ENCODE peak calls at places on chromosome 12, in nine cellular contexts. G is HFF-Myc, E is left ventricle myocardium inferior, S is GM12865, B is AG04450, Z is cardiac muscle cell, V is HCT116, J is tibial nerve, R is thoracic aorta. F is an unnamed sample.

GRCh38 chr12:50081096-50081808 is 3.9 kb upstream of the SMARCD1 start:
- DNase-seq in G (no peak), E (no peak), S (no peak), B (no peak), Z (no peak), V (no peak), J (no peak), R (no peak), F (no peak)

GRCh38 chr12:100953217-100953616 is 158.6 kb downstream of the ANO4 start:
- DNase-seq in G (no peak), E (no peak), S (no peak), B (no peak), Z (no peak), V (no peak), J (no peak), R (no peak), F (peak)

GRCh38 chr12:57087689-57088441 is 1.0 kb upstream of the NAB2 start:
- DNase-seq in G (peak), E (peak), S (peak), B (peak), Z (peak), V (peak), J (peak), R (peak), F (peak)

GRCh38 chr12:85076688-85077430 is 40.7 kb downstream of the LRRIQ1 start:
- DNase-seq in G (peak), E (no peak), S (peak), B (peak), Z (peak), V (peak), J (no peak), R (no peak), F (peak)

GRCh38 chr12:5633102-5633501 is 201.2 kb downstream of the NTF3 start:
- DNase-seq in G (no peak), E (no peak), S (no peak), B (no peak), Z (no peak), V (no peak), J (no peak), R (no peak), F (no peak)

GRCh38 chr12:127964717-127965116 is 302.3 kb upstream of the TMEM132C start:
- DNase-seq in G (no peak), E (no peak), S (no peak), B (no peak), Z (no peak), V (no peak), J (no peak), R (no peak), F (peak)

GRCh38 chr12:1579626-1580025 is 14.8 kb downstream of the FBXL14 start:
- DNase-seq in G (no peak), E (no peak), S (no peak), B (no peak), Z (no peak), V (no peak), J (no peak), R (no peak), F (peak)

GRCh38 chr12:96047621-96048211 is 12.3 kb upstream of the LTA4H start:
- DNase-seq in G (no peak), E (no peak), S (peak), B (no peak), Z (no peak), V (peak), J (no peak), R (no peak), F (peak)

GRCh38 chr12:127235771-127236170 is 1031.2 kb upstream of the TMEM132C start:
- DNase-seq in G (no peak), E (no peak), S (no peak), B (no peak), Z (no peak), V (no peak), J (no peak), R (no peak), F (no peak)

GRCh38 chr12:52199294-52199920 is 7.6 kb upstream of the KRT80 start:
- DNase-seq in G (no peak), E (peak), S (no peak), B (no peak), Z (no peak), V (no peak), J (no peak), R (no peak), F (no peak)

GRCh38 chr12:94948232-94948810 is 55.2 kb downstream of the NDUFA12 start:
- DNase-seq in G (no peak), E (no peak), S (no peak), B (no peak), Z (peak), V (no peak), J (no peak), R (no peak), F (no peak)

GRCh38 chr12:126355346-126355745 is 1290.1 kb downstream of the AACS start:
- DNase-seq in G (peak), E (no peak), S (peak), B (no peak), Z (no peak), V (no peak), J (no peak), R (no peak), F (no peak)

GRCh38 chr12:26799741-26800140 is 33.3 kb downstream of the ITPR2 start:
- DNase-seq in G (no peak), E (no peak), S (peak), B (no peak), Z (no peak), V (no peak), J (no peak), R (no peak), F (no peak)

GRCh38 chr12:120363274-120363855 is 5.6 kb downstream of the MSI1 start:
- DNase-seq in G (peak), E (no peak), S (no peak), B (no peak), Z (no peak), V (no peak), J (no peak), R (no peak), F (no peak)

GRCh38 chr12:17411662-17412061 is 678.3 kb downstream of the RERGL start:
- DNase-seq in G (no peak), E (no peak), S (no peak), B (no peak), Z (no peak), V (no peak), J (no peak), R (no peak), F (no peak)

GRCh38 chr12:62873826-62874448 is 61.0 kb downstream of the PPM1H start:
- DNase-seq in G (no peak), E (no peak), S (no peak), B (no peak), Z (no peak), V (no peak), J (no peak), R (no peak), F (no peak)

GRCh38 chr12:22230280-22230794 is 104.2 kb downstream of the ST8SIA1 start:
- DNase-seq in G (peak), E (no peak), S (no peak), B (no peak), Z (no peak), V (no peak), J (no peak), R (no peak), F (no peak)

GRCh38 chr12:54587315-54587821 is 1.1 kb downstream of the PPP1R1A start:
- DNase-seq in G (no peak), E (peak), S (no peak), B (no peak), Z (peak), V (no peak), J (no peak), R (peak), F (no peak)

GRCh38 chr12:65740873-65741600 is 83.2 kb upstream of the HMGA2 start:
- DNase-seq in G (no peak), E (peak), S (peak), B (no peak), Z (peak), V (no peak), J (peak), R (no peak), F (peak)
- H3K4me3 ChIP-seq in G (peak), E (peak), S (peak), B (peak), Z (peak), V (no peak), J (peak), R (peak), F (peak)

GRCh38 chr12:13024151-13024946 is 19.8 kb upstream of the FAM234B start:
- DNase-seq in G (peak), E (no peak), S (no peak), B (no peak), Z (no peak), V (peak), J (no peak), R (no peak), F (peak)
- TF ChIP-seq CTCF in G (peak), E (no peak), S (no peak), B (peak), Z (peak), V (peak), J (no peak), R (peak), F (peak)

DNA sequence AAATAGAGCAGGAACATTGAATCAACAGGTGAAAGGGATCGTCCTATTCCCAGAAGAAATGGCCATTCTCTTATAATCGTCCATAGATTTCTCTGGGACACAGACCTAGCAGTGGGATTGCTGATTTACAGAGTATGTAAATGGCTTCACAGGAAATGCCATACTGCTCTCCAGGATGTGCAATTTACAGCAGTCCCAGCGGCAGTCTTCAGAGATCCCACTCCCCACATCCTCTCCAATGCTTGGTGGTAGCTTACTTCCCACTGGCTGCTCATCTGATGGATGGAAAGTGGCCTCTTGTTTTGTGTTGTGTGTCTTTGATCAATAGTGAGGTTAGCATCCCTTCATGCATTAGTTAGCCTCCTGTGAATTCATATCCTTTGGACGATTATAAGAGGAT is 58.1 kb upstream of the PRMT8 start:
- DNase-seq in G (no peak), E (no peak), S (no peak), B (no peak), Z (no peak), V (no peak), J (no peak), R (no peak), F (no peak)
- H3K4me3 ChIP-seq in G (no peak), E (no peak), S (no peak), B (no peak), Z (no peak), V (no peak), J (no peak), R (no peak), F (no peak)

DNA sequence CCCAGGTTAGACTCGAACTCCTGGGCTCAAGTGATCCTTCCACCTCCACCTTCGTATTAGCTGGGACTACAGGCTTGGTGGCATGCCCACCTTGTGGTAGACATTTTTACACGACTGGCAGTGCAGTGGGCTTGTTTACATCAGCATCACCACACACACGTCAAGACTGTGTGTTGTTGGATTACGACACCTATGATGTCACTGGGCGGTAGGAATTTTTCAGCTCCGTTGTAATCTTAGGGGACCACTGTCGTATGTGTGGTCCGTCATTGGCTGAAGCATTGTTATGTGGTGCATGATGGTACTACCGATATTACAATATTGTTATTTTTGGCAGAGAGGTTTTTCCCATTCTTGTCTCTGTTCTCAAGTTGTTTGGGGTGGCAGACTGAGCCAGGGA is 50.7 kb downstream of the TSPAN9 start:
- DNase-seq in G (no peak), E (no peak), S (no peak), B (no peak), Z (no peak), V (no peak), J (no peak), R (no peak), F (peak)
- TF ChIP-seq CTCF in G (no peak), E (no peak), S (no peak), B (no peak), Z (no peak), V (no peak), J (no peak), R (no peak), F (no peak)

GRCh38 chr12:106152334-106152733 is 13.6 kb upstream of the NUAK1 start:
- DNase-seq in G (no peak), E (no peak), S (no peak), B (no peak), Z (no peak), V (no peak), J (no peak), R (no peak), F (no peak)

GRCh38 chr12:106149096-106149784 is 10.5 kb upstream of the NUAK1 start:
- DNase-seq in G (no peak), E (no peak), S (no peak), B (no peak), Z (peak), V (peak), J (no peak), R (no peak), F (peak)

GRCh38 chr12:106157802-106158201 is 19.0 kb upstream of the NUAK1 start:
- DNase-seq in G (no peak), E (no peak), S (no peak), B (no peak), Z (no peak), V (no peak), J (no peak), R (no peak), F (no peak)

GRCh38 chr12:106154781-106155273 is 16.1 kb upstream of the NUAK1 start:
- DNase-seq in G (no peak), E (no peak), S (no peak), B (no peak), Z (no peak), V (no peak), J (no peak), R (no peak), F (no peak)
- H3K4me3 ChIP-seq in G (no peak), E (no peak), S (no peak), B (no peak), Z (no peak), V (no peak), J (no peak), R (no peak), F (no peak)

DNA sequence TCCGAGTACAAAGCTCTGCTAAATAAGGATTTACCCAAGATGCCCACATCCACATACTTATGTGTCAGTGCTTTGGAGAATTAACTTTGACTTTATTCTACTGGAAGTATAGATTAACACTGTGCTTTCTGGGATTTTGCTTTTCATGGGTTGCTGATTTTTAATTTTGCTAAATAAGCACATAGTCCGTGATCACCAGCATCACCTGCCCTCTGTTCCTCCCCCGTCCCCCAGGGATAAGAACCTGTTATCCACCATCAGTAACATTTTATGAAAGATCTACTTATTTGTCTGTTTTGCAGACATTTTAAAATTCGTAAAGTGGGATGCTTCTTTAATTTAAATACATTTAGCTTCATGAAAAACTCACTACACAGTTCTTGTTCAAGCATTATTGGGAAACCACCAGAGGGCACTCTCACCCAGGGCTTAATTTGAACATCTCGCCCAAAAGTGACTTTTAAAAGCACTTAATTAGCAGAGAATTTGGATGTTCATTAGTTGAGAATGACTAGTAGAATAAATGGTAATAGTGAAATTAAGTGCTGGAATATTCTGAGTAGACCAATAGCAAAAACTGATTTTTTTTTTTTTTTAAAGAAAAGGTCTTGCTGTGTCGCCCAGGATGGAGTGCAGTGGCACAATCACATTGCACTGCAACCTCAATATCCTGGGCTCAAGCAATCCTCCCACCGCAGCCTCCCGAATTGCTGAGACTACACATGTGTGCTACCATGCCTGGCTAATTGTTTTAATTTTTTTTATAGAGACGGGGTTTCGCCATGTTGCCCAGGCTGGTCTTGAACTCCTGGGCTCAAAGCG is 35.7 kb downstream of the MRPL42 start:
- DNase-seq in G (no peak), E (no peak), S (peak), B (no peak), Z (peak), V (peak), J (no peak), R (no peak), F (peak)
- TF ChIP-seq CTCF in G (peak), E (peak), S (peak), B (peak), Z (peak), V (peak), J (peak), R (peak), F (peak)

GRCh38 chr12:91181053-91181452 is 1.6 kb downstream of the DCN start:
- DNase-seq in G (no peak), E (no peak), S (no peak), B (no peak), Z (no peak), V (no peak), J (no peak), R (no peak), F (peak)
- H3K4me3 ChIP-seq in G (peak), E (peak), S (no peak), B (peak), Z (no peak), V (no peak), J (peak), R (peak), F (peak)

DNA sequence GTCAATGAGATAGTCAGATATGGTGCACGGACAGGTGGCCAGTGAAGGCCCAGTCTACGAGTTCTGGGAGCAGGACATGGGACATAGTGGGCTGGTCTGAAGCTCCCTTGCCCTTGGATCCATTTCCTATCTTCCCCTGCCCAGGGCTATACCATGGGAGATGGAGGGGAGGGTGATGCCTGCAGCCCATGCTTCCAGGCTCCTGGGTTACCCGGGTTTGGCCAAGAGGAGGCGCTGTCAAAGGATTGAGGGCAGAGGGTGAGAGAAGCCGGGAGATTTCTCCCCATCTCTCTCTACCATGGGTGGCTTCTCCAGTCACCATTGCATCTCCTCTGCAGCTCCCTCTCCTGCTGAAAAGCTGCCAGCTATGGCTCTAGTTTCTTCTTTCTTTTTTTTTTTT is 52.8 kb upstream of the LHX5 start:
- DNase-seq in G (no peak), E (no peak), S (no peak), B (no peak), Z (no peak), V (no peak), J (no peak), R (no peak), F (no peak)
- TF ChIP-seq CTCF in G (no peak), E (no peak), S (no peak), B (no peak), Z (no peak), V (no peak), J (no peak), R (no peak), F (no peak)

F was measured in fibroblast of pulmonary artery.